ENCODE peak calls at places on chromosomes 4 and X, in eight cellular contexts. K, H, T, O, P, A, J and C are unnamed samples.

GRCh38 chr4:108799335-108799734 is 36.5 kb upstream of the ETNPPL start:
- DNase-seq in A (no peak), H (no peak), J (no peak), P (no peak), O (no peak), T (no peak), K (no peak), C (no peak)

GRCh38 chr4:119105605-119106004 is 30.0 kb upstream of the MYOZ2 start:
- DNase-seq in J (no peak), O (no peak), T (no peak), K (no peak), P (no peak), H (no peak), A (no peak), C (no peak)

GRCh38 chr4:30720656-30721352 is 635 bp downstream of the PCDH7 start:
- DNase-seq in H (peak), O (no peak), A (no peak), T (peak), K (peak), J (no peak), P (no peak), C (peak)

GRCh38 chrX:46461653-46462191 is 83.5 kb downstream of the ZNF674 start:
- DNase-seq in P (no peak), T (no peak), K (no peak), O (no peak), A (no peak), J (no peak), H (no peak), C (no peak)

GRCh38 chrX:352181-352580 is 33.6 kb upstream of the GTPBP6 start:
- DNase-seq in H (no peak), O (no peak), A (no peak), T (no peak), J (no peak), P (no peak), K (no peak), C (no peak)

GRCh38 chr4:149344436-149344835 is 471.2 kb downstream of the IQCM start:
- DNase-seq in P (peak), T (no peak), A (no peak), K (no peak), O (no peak), J (no peak), H (peak), C (no peak)

GRCh38 chr4:85837334-85837733 is 362.4 kb downstream of the ARHGAP24 start:
- DNase-seq in P (no peak), T (no peak), H (no peak), K (no peak), J (no peak), O (no peak), A (no peak), C (no peak)

GRCh38 chrX:32185160-32185559 is 1026.2 kb downstream of the DMD start:
- DNase-seq in A (no peak), P (no peak), O (no peak), K (no peak), H (no peak), J (peak), T (no peak), C (no peak)

GRCh38 chr4:39889226-39889625 is 88.5 kb downstream of the PDS5A start:
- DNase-seq in O (no peak), A (no peak), P (no peak), T (no peak), K (no peak), H (no peak), J (no peak), C (no peak)

GRCh38 chr4:167105857-167106256 is 128.4 kb downstream of the SPOCK3 start:
- DNase-seq in O (no peak), K (no peak), P (no peak), J (no peak), A (no peak), T (no peak), H (no peak), C (no peak)

GRCh38 chr4:7817877-7818675 is 121.6 kb downstream of the AFAP1 start:
- DNase-seq in J (no peak), O (no peak), H (peak), P (no peak), A (peak), T (no peak), K (peak), C (no peak)

GRCh38 chr4:150493846-150494245 is 88.1 kb upstream of the MAB21L2 start:
- DNase-seq in H (no peak), J (no peak), O (no peak), T (no peak), P (no peak), A (no peak), K (no peak), C (no peak)

GRCh38 chrX:73977542-73978169 is 326.3 kb upstream of the ZCCHC13 start:
- DNase-seq in K (no peak), H (no peak), T (no peak), A (no peak), O (no peak), J (no peak), P (no peak), C (no peak)

GRCh38 chr4:12852338-12853307 is 631.5 kb downstream of the RAB28 start:
- DNase-seq in P (peak), A (peak), K (no peak), H (peak), O (peak), T (no peak), J (peak), C (no peak)

GRCh38 chrX:8873102-8873501 is 71.9 kb upstream of the FAM9A start:
- DNase-seq in A (no peak), O (no peak), K (no peak), P (no peak), T (no peak), H (no peak), J (no peak), C (no peak)

GRCh38 chr4:37836838-37837413 is 10.4 kb downstream of the PGM2 start:
- DNase-seq in O (no peak), P (no peak), H (no peak), K (no peak), T (no peak), J (no peak), A (no peak), C (no peak)

GRCh38 chr4:82335043-82335442 is 38.7 kb downstream of the HNRNPD start:
- DNase-seq in P (no peak), H (no peak), A (no peak), K (no peak), O (no peak), T (no peak), J (no peak), C (no peak)

GRCh38 chr4:111991163-111991562 is 154.1 kb upstream of the FAM241A start:
- DNase-seq in P (no peak), T (no peak), K (no peak), O (no peak), H (no peak), A (no peak), J (peak), C (peak)